ENCODE peak calls at places on chromosomes 11 and 22, in ten cellular contexts. T, S, B, O, H, V, E, J, P and C are unnamed samples.
A peak's percentile ranks its signal among the peaks of the same experiment; 100 is the strongest.

GRCh38 chr11:121595717-121596156 is 143.0 kb upstream of the SORL1-AS1 start:
- DNase-seq in O (no peak), E (peak; percentile 51), T (peak; percentile 25), J (peak; percentile 98), V (no peak), B (peak; percentile 98), H (no peak), P (peak; percentile 99), S (no peak), C (peak; percentile 98)

GRCh38 chr22:45253039-45253641 is 12.4 kb upstream of the KIAA0930 start:
- DNase-seq in S (no peak), J (no peak), T (no peak), O (no peak), B (no peak), H (no peak), V (no peak), P (no peak), E (no peak), C (no peak)

GRCh38 chr22:50008151-50009040 is 4.2 kb downstream of the IL17REL start:
- DNase-seq in B (no peak), E (no peak), T (no peak), O (peak; percentile 39), P (no peak), V (no peak), H (no peak), J (no peak), S (no peak), C (no peak)

GRCh38 chr11:30585067-30585891 is 874 bp downstream of the MPPED2 start:
- DNase-seq in B (no peak), H (no peak), S (peak; percentile 68), E (no peak), O (peak; percentile 43), V (peak; percentile 61), P (no peak), T (peak; percentile 57), J (no peak), C (no peak)

GRCh38 chr11:77124488-77124887 is 3.6 kb upstream of the MYO7A start:
- DNase-seq in P (no peak), E (no peak), O (no peak), S (no peak), T (no peak), H (no peak), V (no peak), J (no peak), B (no peak), C (no peak)

GRCh38 chr11:87031433-87032170 is 6.1 kb upstream of the TMEM135 start:
- DNase-seq in O (no peak), H (no peak), E (no peak), B (no peak), T (no peak), V (no peak), J (no peak), P (peak; percentile 29), S (no peak), C (no peak)

GRCh38 chr11:112790286-112790685 is 170.9 kb upstream of the NCAM1 start:
- DNase-seq in B (no peak), O (no peak), V (no peak), P (no peak), E (no peak), J (no peak), S (no peak), H (no peak), T (no peak), C (no peak)

GRCh38 chr11:117232022-117232878 is at the start of the genes PCSK7 and RNF214:
- DNase-seq in E (peak; percentile 60), J (peak; percentile 81), S (peak; percentile 88), O (peak; percentile 90), H (peak; percentile 20), B (no peak), T (peak; percentile 89), V (peak; percentile 86), P (peak; percentile 68), C (peak; percentile 12)

GRCh38 chr22:38733329-38734202 is 22.2 kb downstream of the SUN2 start:
- DNase-seq in V (peak; percentile 82), B (peak; percentile 32), P (peak; percentile 50), T (peak; percentile 77), O (peak; percentile 85), H (no peak), J (peak; percentile 32), E (peak; percentile 29), S (no peak), C (no peak)

GRCh38 chr11:4991066-4991465 is 3.6 kb upstream of the OR51L1 start:
- DNase-seq in O (no peak), P (peak; percentile 5), V (no peak), E (peak; percentile 14), B (no peak), T (no peak), H (no peak), J (peak; percentile 21), S (no peak), C (no peak)

GRCh38 chr11:945986-946385 is 20.3 kb downstream of the AP2A2 start:
- DNase-seq in J (peak; percentile 73), O (no peak), E (peak; percentile 27), T (no peak), P (peak; percentile 63), V (no peak), B (no peak), S (no peak), H (no peak), C (no peak)

GRCh38 chr11:4459470-4459869 is 10.4 kb downstream of the OR52K2 start:
- DNase-seq in O (peak; percentile 49), H (no peak), P (peak; percentile 33), T (peak; percentile 38), V (no peak), J (no peak), B (no peak), S (no peak), E (no peak), C (no peak)

GRCh38 chr11:115132829-115133228 is 371.4 kb downstream of the CADM1 start:
- DNase-seq in H (no peak), P (no peak), B (no peak), T (no peak), J (no peak), S (no peak), E (peak; percentile 32), V (no peak), O (no peak), C (no peak)

GRCh38 chr11:100629671-100630070 is 57.4 kb upstream of the ARHGAP42 start:
- DNase-seq in S (no peak), E (peak; percentile 47), H (no peak), B (no peak), T (no peak), J (no peak), V (no peak), P (peak; percentile 23), O (peak; percentile 54), C (no peak)

DNA sequence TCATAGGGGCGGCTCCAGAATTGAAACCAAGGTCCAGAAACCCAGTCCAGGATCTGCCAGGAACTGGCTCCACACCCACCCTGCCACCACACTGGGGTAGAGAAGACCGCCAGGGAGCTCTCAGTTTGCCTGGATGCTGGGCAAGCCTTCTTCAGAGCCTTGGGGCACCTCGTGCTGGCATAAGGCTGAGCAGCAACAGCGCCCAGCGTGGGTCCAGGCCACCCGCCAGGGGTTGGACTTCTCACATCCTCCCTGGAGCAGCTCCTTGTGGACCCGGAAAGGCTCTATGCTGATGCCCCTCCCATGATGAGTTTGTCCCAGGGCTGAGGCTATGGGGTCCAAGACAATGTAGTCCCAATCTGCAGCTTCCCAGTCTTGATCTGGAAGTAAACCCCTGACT is 29.7 kb downstream of the ALX4 start:
- DNase-seq in V (no peak), S (no peak), J (no peak), T (no peak), H (no peak), E (no peak), P (no peak), O (no peak), B (no peak), C (no peak)
- TF ChIP-seq CTCF in V (no peak), S (no peak), J (no peak), T (no peak), H (no peak), E (no peak), P (no peak), O (no peak), B (no peak), C (no peak)

GRCh38 chr11:48210052-48210451 is 6.6 kb upstream of the OR4B1 start:
- DNase-seq in J (no peak), O (no peak), E (peak; percentile 32), V (no peak), T (no peak), P (peak; percentile 7), H (no peak), S (no peak), B (no peak), C (no peak)
- TF ChIP-seq CTCF in J (peak; percentile 32), O (no peak), E (no peak), V (peak; percentile 9), T (no peak), P (peak; percentile 33), H (no peak), S (peak; percentile 35), B (peak; percentile 24), C (peak; percentile 33)

DNA sequence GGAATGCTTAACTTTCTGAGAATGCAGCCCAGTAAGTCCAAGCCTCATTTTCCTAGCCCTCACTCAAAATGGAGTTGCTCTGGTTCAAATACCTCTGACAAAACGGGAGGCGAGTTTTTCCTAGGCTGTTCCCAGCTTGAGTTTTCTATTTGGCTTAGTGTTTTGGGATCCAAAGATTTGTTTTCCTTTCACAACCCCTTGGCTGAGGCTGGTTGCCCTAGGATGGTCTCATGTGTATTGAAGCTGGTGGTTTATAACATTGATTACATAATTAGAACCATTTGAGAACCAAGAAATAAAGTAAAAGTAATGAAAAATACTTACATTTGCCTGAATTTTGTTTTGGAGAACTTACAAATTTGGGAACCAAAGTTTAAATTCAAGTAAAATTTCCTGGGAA is 611.1 kb upstream of the LUZP2 start:
- DNase-seq in V (no peak), J (no peak), P (no peak), O (no peak), S (no peak), H (no peak), E (no peak), T (no peak), B (no peak), C (no peak)
- TF ChIP-seq CTCF in V (no peak), J (no peak), P (no peak), O (no peak), S (no peak), H (no peak), E (no peak), T (no peak), B (no peak), C (no peak)

GRCh38 chr11:118572914-118573550 is 823 bp downstream of the ARCN1 start:
- DNase-seq in E (peak; percentile 29), T (no peak), V (no peak), J (peak; percentile 36), P (peak; percentile 75), S (peak; percentile 51), O (no peak), H (peak; percentile 15), B (no peak), C (no peak)

GRCh38 chr11:118569670-118570069 is 2.5 kb upstream of the ARCN1 start:
- DNase-seq in B (no peak), E (no peak), O (no peak), H (no peak), P (no peak), V (no peak), T (no peak), J (no peak), S (no peak), C (no peak)

GRCh38 chr11:118574636-118575035 is 2.4 kb downstream of the ARCN1 start:
- DNase-seq in J (no peak), T (no peak), V (no peak), H (no peak), E (no peak), B (no peak), O (no peak), S (no peak), P (no peak), C (no peak)

GRCh38 chr11:118570787-118571186 is 1.4 kb upstream of the ARCN1 start:
- DNase-seq in E (no peak), O (no peak), J (no peak), H (no peak), P (no peak), B (no peak), V (no peak), S (no peak), T (no peak), C (no peak)

GRCh38 chr11:118572075-118572913 is at the start of gene ARCN1:
- DNase-seq in V (peak; percentile 82), H (peak; percentile 24), B (no peak), S (peak; percentile 82), O (peak; percentile 90), P (peak; percentile 87), J (peak; percentile 84), E (peak; percentile 66), T (peak; percentile 86), C (peak; percentile 21)
- TF ChIP-seq CTCF in V (no peak), H (no peak), B (no peak), S (no peak), O (no peak), P (no peak), J (no peak), E (no peak), T (no peak), C (no peak)